ENCODE peak calls at places on chromosome 14, in ten cellular contexts. One of them, this sample, is unnamed.

GRCh38 chr14:22898302-22898894 is 15.4 kb downstream of the REM2 start:
- DNase-seq in kidney glomerular epithelial cell: peak; percentile 88
- DNase-seq in stimulated activated CD4-positive, alpha-beta T cell treated with anti-CD3 and anti-CD28 coated beads, TNF-alpha, amount 100 ng/mL, for 1 hour: no peak
- DNase-seq in NCI-H2081: no peak
- DNase-seq in nucleus accumbens: no peak
- DNase-seq in DMS53: no peak
- DNase-seq in spleen: no peak
- DNase-seq in A549: no peak
- DNase-seq in Right ventricle myocardium inferior: no peak
- DNase-seq in DND-41: no peak
- DNase-seq in this sample: no peak

GRCh38 chr14:69069020-69069421 is 83.9 kb downstream of the DCAF5 start:
- DNase-seq in kidney glomerular epithelial cell: peak; percentile 67
- DNase-seq in stimulated activated CD4-positive, alpha-beta T cell treated with anti-CD3 and anti-CD28 coated beads, TNF-alpha, amount 100 ng/mL, for 1 hour: no peak
- DNase-seq in NCI-H2081: no peak
- DNase-seq in nucleus accumbens: peak; percentile 37
- DNase-seq in DMS53: no peak
- DNase-seq in spleen: no peak
- DNase-seq in A549: no peak
- DNase-seq in Right ventricle myocardium inferior: no peak
- DNase-seq in DND-41: no peak
- DNase-seq in this sample: no peak

GRCh38 chr14:61462566-61463195 is 141.3 kb downstream of the PRKCH start:
- DNase-seq in kidney glomerular epithelial cell: peak; percentile 40
- DNase-seq in stimulated activated CD4-positive, alpha-beta T cell treated with anti-CD3 and anti-CD28 coated beads, TNF-alpha, amount 100 ng/mL, for 1 hour: no peak
- DNase-seq in NCI-H2081: no peak
- DNase-seq in nucleus accumbens: no peak
- DNase-seq in DMS53: no peak
- DNase-seq in spleen: no peak
- DNase-seq in A549: no peak
- DNase-seq in Right ventricle myocardium inferior: no peak
- DNase-seq in DND-41: no peak
- DNase-seq in this sample: no peak

GRCh38 chr14:39398382-39398781 is 33.9 kb downstream of the FBXO33 start:
- DNase-seq in kidney glomerular epithelial cell: no peak
- DNase-seq in stimulated activated CD4-positive, alpha-beta T cell treated with anti-CD3 and anti-CD28 coated beads, TNF-alpha, amount 100 ng/mL, for 1 hour: no peak
- DNase-seq in NCI-H2081: no peak
- DNase-seq in nucleus accumbens: no peak
- DNase-seq in DMS53: no peak
- DNase-seq in spleen: no peak
- DNase-seq in A549: no peak
- DNase-seq in Right ventricle myocardium inferior: no peak
- DNase-seq in DND-41: no peak
- DNase-seq in this sample: no peak

GRCh38 chr14:77524536-77524935 is 25.9 kb upstream of the ISM2 start:
- DNase-seq in kidney glomerular epithelial cell: no peak
- DNase-seq in stimulated activated CD4-positive, alpha-beta T cell treated with anti-CD3 and anti-CD28 coated beads, TNF-alpha, amount 100 ng/mL, for 1 hour: no peak
- DNase-seq in NCI-H2081: no peak
- DNase-seq in nucleus accumbens: no peak
- DNase-seq in DMS53: no peak
- DNase-seq in spleen: no peak
- DNase-seq in A549: no peak
- DNase-seq in Right ventricle myocardium inferior: no peak
- DNase-seq in DND-41: no peak
- DNase-seq in this sample: no peak

GRCh38 chr14:32457213-32457920 is 128.3 kb downstream of the AKAP6 start:
- DNase-seq in kidney glomerular epithelial cell: no peak
- DNase-seq in stimulated activated CD4-positive, alpha-beta T cell treated with anti-CD3 and anti-CD28 coated beads, TNF-alpha, amount 100 ng/mL, for 1 hour: no peak
- DNase-seq in NCI-H2081: no peak
- DNase-seq in nucleus accumbens: no peak
- DNase-seq in DMS53: no peak
- DNase-seq in spleen: no peak
- DNase-seq in A549: no peak
- DNase-seq in Right ventricle myocardium inferior: peak; percentile 74
- DNase-seq in DND-41: no peak
- DNase-seq in this sample: no peak

GRCh38 chr14:101501341-101501740 is 60.0 kb upstream of the DIO3 start:
- DNase-seq in kidney glomerular epithelial cell: no peak
- DNase-seq in stimulated activated CD4-positive, alpha-beta T cell treated with anti-CD3 and anti-CD28 coated beads, TNF-alpha, amount 100 ng/mL, for 1 hour: no peak
- DNase-seq in NCI-H2081: no peak
- DNase-seq in nucleus accumbens: no peak
- DNase-seq in DMS53: no peak
- DNase-seq in spleen: peak; percentile 23
- DNase-seq in A549: no peak
- DNase-seq in Right ventricle myocardium inferior: no peak
- DNase-seq in DND-41: no peak
- DNase-seq in this sample: no peak

GRCh38 chr14:24132061-24132685 is 1.7 kb downstream of the FITM1 start:
- DNase-seq in kidney glomerular epithelial cell: no peak
- DNase-seq in stimulated activated CD4-positive, alpha-beta T cell treated with anti-CD3 and anti-CD28 coated beads, TNF-alpha, amount 100 ng/mL, for 1 hour: peak; percentile 24
- DNase-seq in NCI-H2081: peak; percentile 89
- DNase-seq in nucleus accumbens: no peak
- DNase-seq in DMS53: peak; percentile 84
- DNase-seq in spleen: peak; percentile 83
- DNase-seq in A549: no peak
- DNase-seq in Right ventricle myocardium inferior: no peak
- DNase-seq in DND-41: no peak
- DNase-seq in this sample: no peak

GRCh38 chr14:103749452-103749851 is 33.8 kb downstream of the ZFYVE21 start:
- DNase-seq in kidney glomerular epithelial cell: no peak
- DNase-seq in stimulated activated CD4-positive, alpha-beta T cell treated with anti-CD3 and anti-CD28 coated beads, TNF-alpha, amount 100 ng/mL, for 1 hour: no peak
- DNase-seq in NCI-H2081: no peak
- DNase-seq in nucleus accumbens: no peak
- DNase-seq in DMS53: no peak
- DNase-seq in spleen: no peak
- DNase-seq in A549: no peak
- DNase-seq in Right ventricle myocardium inferior: no peak
- DNase-seq in DND-41: no peak
- DNase-seq in this sample: peak; percentile 31

GRCh38 chr14:106372870-106373657 is 846.7 kb downstream of the TMEM121 start:
- DNase-seq in kidney glomerular epithelial cell: peak; percentile 0
- DNase-seq in stimulated activated CD4-positive, alpha-beta T cell treated with anti-CD3 and anti-CD28 coated beads, TNF-alpha, amount 100 ng/mL, for 1 hour: peak; percentile 70
- DNase-seq in NCI-H2081: peak; percentile 41
- DNase-seq in nucleus accumbens: no peak
- DNase-seq in DMS53: peak; percentile 66
- DNase-seq in spleen: peak; percentile 94
- DNase-seq in A549: peak; percentile 36
- DNase-seq in Right ventricle myocardium inferior: peak; percentile 87
- DNase-seq in DND-41: peak; percentile 95
- DNase-seq in this sample: peak; percentile 88

GRCh38 chr14:58171090-58171489 is 19.1 kb upstream of the ARMH4 start:
- DNase-seq in kidney glomerular epithelial cell: peak; percentile 78
- DNase-seq in stimulated activated CD4-positive, alpha-beta T cell treated with anti-CD3 and anti-CD28 coated beads, TNF-alpha, amount 100 ng/mL, for 1 hour: peak; percentile 20
- DNase-seq in NCI-H2081: peak; percentile 85
- DNase-seq in nucleus accumbens: peak; percentile 44
- DNase-seq in DMS53: peak; percentile 95
- DNase-seq in spleen: no peak
- DNase-seq in A549: peak; percentile 92
- DNase-seq in Right ventricle myocardium inferior: no peak
- DNase-seq in DND-41: peak; percentile 82
- DNase-seq in this sample: peak; percentile 64

GRCh38 chr14:96100171-96101064 is 61.3 kb downstream of the C14orf132 start:
- DNase-seq in kidney glomerular epithelial cell: peak; percentile 71
- DNase-seq in stimulated activated CD4-positive, alpha-beta T cell treated with anti-CD3 and anti-CD28 coated beads, TNF-alpha, amount 100 ng/mL, for 1 hour: peak; percentile 42
- DNase-seq in NCI-H2081: peak; percentile 71
- DNase-seq in nucleus accumbens: peak; percentile 82
- DNase-seq in DMS53: peak; percentile 86
- DNase-seq in spleen: peak; percentile 81
- DNase-seq in A549: peak; percentile 82
- DNase-seq in Right ventricle myocardium inferior: no peak
- DNase-seq in DND-41: peak; percentile 65
- DNase-seq in this sample: peak; percentile 63

GRCh38 chr14:39505812-39506211 is 73.6 kb upstream of the FBXO33 start:
- DNase-seq in kidney glomerular epithelial cell: no peak
- DNase-seq in stimulated activated CD4-positive, alpha-beta T cell treated with anti-CD3 and anti-CD28 coated beads, TNF-alpha, amount 100 ng/mL, for 1 hour: no peak
- DNase-seq in NCI-H2081: no peak
- DNase-seq in nucleus accumbens: no peak
- DNase-seq in DMS53: no peak
- DNase-seq in spleen: no peak
- DNase-seq in A549: no peak
- DNase-seq in Right ventricle myocardium inferior: no peak
- DNase-seq in DND-41: no peak
- DNase-seq in this sample: no peak

GRCh38 chr14:96625436-96625945 is 123.3 kb downstream of the PAPOLA start:
- DNase-seq in kidney glomerular epithelial cell: no peak
- DNase-seq in stimulated activated CD4-positive, alpha-beta T cell treated with anti-CD3 and anti-CD28 coated beads, TNF-alpha, amount 100 ng/mL, for 1 hour: no peak
- DNase-seq in NCI-H2081: no peak
- DNase-seq in nucleus accumbens: no peak
- DNase-seq in DMS53: no peak
- DNase-seq in spleen: peak; percentile 54
- DNase-seq in A549: no peak
- DNase-seq in Right ventricle myocardium inferior: no peak
- DNase-seq in DND-41: no peak
- DNase-seq in this sample: no peak

GRCh38 chr14:102949062-102949800 is 26.8 kb downstream of the AMN start:
- DNase-seq in kidney glomerular epithelial cell: no peak
- DNase-seq in stimulated activated CD4-positive, alpha-beta T cell treated with anti-CD3 and anti-CD28 coated beads, TNF-alpha, amount 100 ng/mL, for 1 hour: no peak
- DNase-seq in NCI-H2081: peak; percentile 25
- DNase-seq in nucleus accumbens: no peak
- DNase-seq in DMS53: peak; percentile 7
- DNase-seq in spleen: peak; percentile 87
- DNase-seq in A549: no peak
- DNase-seq in Right ventricle myocardium inferior: no peak
- DNase-seq in DND-41: peak; percentile 64
- DNase-seq in this sample: peak; percentile 59

GRCh38 chr14:45112886-45113772 is 21.2 kb downstream of the FKBP3 start:
- DNase-seq in kidney glomerular epithelial cell: no peak
- DNase-seq in stimulated activated CD4-positive, alpha-beta T cell treated with anti-CD3 and anti-CD28 coated beads, TNF-alpha, amount 100 ng/mL, for 1 hour: no peak
- DNase-seq in NCI-H2081: peak; percentile 49
- DNase-seq in nucleus accumbens: no peak
- DNase-seq in DMS53: peak; percentile 92
- DNase-seq in spleen: no peak
- DNase-seq in A549: peak; percentile 12
- DNase-seq in Right ventricle myocardium inferior: no peak
- DNase-seq in DND-41: no peak
- DNase-seq in this sample: no peak